ENCODE peak calls at places on chromosome 22, in six cellular contexts. One of them, this sample, is unnamed.

GRCh38 chr22:24703101-24703500 is 71.4 kb downstream of the PIWIL3 start:
- DNase-seq in HepG2: peak; percentile 70
- DNase-seq in A549: no peak
- DNase-seq in WTC11: no peak
- DNase-seq in H1: peak; percentile 38
- DNase-seq in K562: peak; percentile 36
- DNase-seq in this sample: no peak

GRCh38 chr22:25390297-25391240 is 171.1 kb downstream of the CRYBB2 start:
- DNase-seq in HepG2: peak; percentile 59
- DNase-seq in A549: no peak
- DNase-seq in WTC11: no peak
- DNase-seq in H1: no peak
- DNase-seq in K562: no peak
- DNase-seq in this sample: no peak

GRCh38 chr22:44329179-44329796 is 16.5 kb upstream of the SHISAL1 start:
- DNase-seq in HepG2: no peak
- DNase-seq in A549: no peak
- DNase-seq in WTC11: no peak
- DNase-seq in H1: no peak
- DNase-seq in K562: no peak
- DNase-seq in this sample: no peak

GRCh38 chr22:45304971-45305370 is 4.8 kb upstream of the FAM118A start:
- DNase-seq in HepG2: no peak
- DNase-seq in A549: no peak
- DNase-seq in WTC11: no peak
- DNase-seq in H1: no peak
- DNase-seq in K562: no peak
- DNase-seq in this sample: no peak

GRCh38 chr22:49299821-49300231 is 527.8 kb downstream of the BRD1 start:
- DNase-seq in HepG2: no peak
- DNase-seq in A549: no peak
- DNase-seq in WTC11: no peak
- DNase-seq in H1: peak; percentile 29
- DNase-seq in K562: no peak
- DNase-seq in this sample: no peak

GRCh38 chr22:39690901-39691620 is 120.5 kb downstream of the CACNA1I start:
- DNase-seq in HepG2: no peak
- DNase-seq in A549: no peak
- DNase-seq in WTC11: peak; percentile 50
- DNase-seq in H1: no peak
- DNase-seq in K562: peak; percentile 31
- DNase-seq in this sample: no peak

GRCh38 chr22:49914256-49914655 is 4.0 kb downstream of the ALG12 start:
- DNase-seq in HepG2: no peak
- DNase-seq in A549: no peak
- DNase-seq in WTC11: no peak
- DNase-seq in H1: no peak
- DNase-seq in K562: no peak
- DNase-seq in this sample: no peak

GRCh38 chr22:19948057-19948760 is 6.6 kb upstream of the TXNRD2 start:
- DNase-seq in HepG2: no peak
- DNase-seq in A549: no peak
- DNase-seq in WTC11: no peak
- DNase-seq in H1: no peak
- DNase-seq in K562: no peak
- DNase-seq in this sample: no peak

GRCh38 chr22:37802310-37803194 is 5.2 kb upstream of the GCAT start:
- DNase-seq in HepG2: peak; percentile 54
- DNase-seq in A549: peak; percentile 45
- DNase-seq in WTC11: peak; percentile 79
- DNase-seq in H1: peak; percentile 85
- DNase-seq in K562: peak; percentile 70
- DNase-seq in this sample: peak; percentile 51

GRCh38 chr22:33271390-33272161 is 213.4 kb upstream of the SYN3 start:
- DNase-seq in HepG2: no peak
- DNase-seq in A549: no peak
- DNase-seq in WTC11: no peak
- DNase-seq in H1: no peak
- DNase-seq in K562: no peak
- DNase-seq in this sample: no peak
- TF ChIP-seq JUN in HepG2: no peak
- TF ChIP-seq JUN in A549: no peak
- TF ChIP-seq JUN in WTC11: no peak
- TF ChIP-seq JUN in H1: no peak
- TF ChIP-seq JUN in K562: no peak
- TF ChIP-seq JUN in this sample: no peak

GRCh38 chr22:46574993-46575914 is 37.8 kb upstream of the CELSR1 start:
- DNase-seq in HepG2: peak; percentile 84
- DNase-seq in A549: peak; percentile 44
- DNase-seq in WTC11: peak; percentile 37
- DNase-seq in H1: no peak
- DNase-seq in K562: no peak
- DNase-seq in this sample: peak; percentile 64

GRCh38 chr22:46572911-46573780 is 35.7 kb upstream of the CELSR1 start:
- DNase-seq in HepG2: no peak
- DNase-seq in A549: no peak
- DNase-seq in WTC11: no peak
- DNase-seq in H1: no peak
- DNase-seq in K562: no peak
- DNase-seq in this sample: no peak

GRCh38 chr22:46573781-46574437 is 36.5 kb upstream of the CELSR1 start:
- DNase-seq in HepG2: no peak
- DNase-seq in A549: no peak
- DNase-seq in WTC11: no peak
- DNase-seq in H1: no peak
- DNase-seq in K562: no peak
- DNase-seq in this sample: no peak

GRCh38 chr22:46575915-46576555 is 38.6 kb upstream of the CELSR1 start:
- DNase-seq in HepG2: no peak
- DNase-seq in A549: peak; percentile 31
- DNase-seq in WTC11: peak; percentile 41
- DNase-seq in H1: no peak
- DNase-seq in K562: peak; percentile 21
- DNase-seq in this sample: no peak

DNA sequence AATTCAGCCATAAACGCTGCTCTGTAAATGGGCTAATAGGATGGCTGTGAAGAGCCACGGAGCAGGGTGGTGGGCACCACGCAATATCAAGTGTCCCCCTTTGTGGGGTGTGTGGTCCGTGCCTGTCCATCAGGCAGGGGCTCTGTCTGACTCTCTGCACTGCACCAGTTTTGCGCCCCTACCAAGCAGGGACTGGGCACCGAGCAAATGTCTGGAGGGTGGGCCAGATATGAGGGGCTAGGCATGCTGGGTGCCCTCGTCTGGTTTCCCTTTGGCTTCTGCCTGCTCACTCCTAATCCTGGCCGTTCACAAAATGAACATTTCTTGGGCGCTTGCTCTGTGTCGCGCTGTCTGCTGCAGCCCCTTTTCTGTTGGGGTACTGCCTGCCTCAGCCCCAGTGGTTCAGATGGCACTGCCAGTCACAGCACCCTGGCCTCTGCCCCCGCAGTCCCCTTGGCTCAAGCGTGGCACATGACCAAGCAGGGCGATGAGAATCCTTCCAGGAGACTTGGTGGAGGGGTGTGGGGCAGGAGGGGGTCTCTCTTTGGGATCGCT is 37.1 kb upstream of the CELSR1 start:
- DNase-seq in HepG2: no peak
- DNase-seq in A549: no peak
- DNase-seq in WTC11: no peak
- DNase-seq in H1: no peak
- DNase-seq in K562: no peak
- DNase-seq in this sample: no peak
- TF ChIP-seq JUN in HepG2: no peak
- TF ChIP-seq JUN in A549: no peak
- TF ChIP-seq JUN in WTC11: no peak
- TF ChIP-seq JUN in H1: no peak
- TF ChIP-seq JUN in K562: no peak
- TF ChIP-seq JUN in this sample: no peak

GRCh38 chr22:23520875-23521441 is 59.1 kb downstream of the IGLL1 start:
- DNase-seq in HepG2: peak; percentile 55
- DNase-seq in A549: peak; percentile 20
- DNase-seq in WTC11: no peak
- DNase-seq in H1: peak; percentile 51
- DNase-seq in K562: peak; percentile 31
- DNase-seq in this sample: no peak
- TF ChIP-seq JUN in HepG2: no peak
- TF ChIP-seq JUN in A549: no peak
- TF ChIP-seq JUN in WTC11: no peak
- TF ChIP-seq JUN in H1: no peak
- TF ChIP-seq JUN in K562: no peak
- TF ChIP-seq JUN in this sample: no peak

DNA sequence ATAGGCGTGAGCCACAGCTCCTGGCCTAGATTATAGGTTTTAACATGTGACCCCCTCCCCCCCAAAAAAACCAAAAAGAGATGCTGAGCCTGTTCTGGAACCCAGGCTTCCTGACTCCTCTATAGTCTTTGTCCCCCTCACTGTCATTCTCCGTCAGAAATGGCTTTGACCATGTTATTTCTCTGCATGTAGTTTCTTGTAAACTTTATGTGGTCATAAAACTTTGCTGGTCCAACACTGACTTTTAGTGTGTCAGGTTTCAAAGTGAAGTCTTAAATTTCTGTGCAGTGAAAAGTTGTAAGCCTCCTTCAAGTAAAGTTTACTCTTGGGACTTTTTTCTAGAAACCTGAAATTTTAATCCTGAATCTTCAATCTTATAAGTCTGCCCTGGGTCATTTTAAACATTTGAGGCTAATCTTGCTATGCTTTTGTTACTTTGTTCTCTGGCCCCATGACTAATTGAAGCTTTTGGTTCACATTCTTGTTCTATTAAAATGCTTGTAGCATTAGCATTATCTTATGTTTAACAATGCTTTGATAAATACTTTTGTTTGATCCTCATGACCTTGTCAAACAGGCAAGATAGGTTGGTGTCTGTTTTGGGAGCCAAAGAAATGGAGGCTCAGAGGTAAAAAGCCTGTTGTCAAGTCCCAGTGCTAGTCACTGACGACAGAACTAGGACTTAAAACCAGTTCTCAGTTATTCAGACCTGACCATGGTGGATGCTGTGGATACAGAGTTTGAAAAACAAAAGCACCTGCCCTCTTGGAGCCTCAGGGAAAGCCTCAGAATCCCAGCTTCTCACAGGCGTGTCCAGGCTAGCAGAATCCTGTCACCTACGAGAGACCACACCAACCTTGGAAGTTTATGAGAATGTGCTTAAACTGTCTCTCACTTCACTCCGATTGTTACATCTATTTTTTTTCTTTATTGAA is 87.7 kb upstream of the HORMAD2 start:
- DNase-seq in HepG2: peak; percentile 6
- DNase-seq in A549: no peak
- DNase-seq in WTC11: no peak
- DNase-seq in H1: no peak
- DNase-seq in K562: no peak
- DNase-seq in this sample: no peak
- TF ChIP-seq JUN in HepG2: no peak
- TF ChIP-seq JUN in A549: no peak
- TF ChIP-seq JUN in WTC11: no peak
- TF ChIP-seq JUN in H1: no peak
- TF ChIP-seq JUN in K562: no peak
- TF ChIP-seq JUN in this sample: no peak

DNA sequence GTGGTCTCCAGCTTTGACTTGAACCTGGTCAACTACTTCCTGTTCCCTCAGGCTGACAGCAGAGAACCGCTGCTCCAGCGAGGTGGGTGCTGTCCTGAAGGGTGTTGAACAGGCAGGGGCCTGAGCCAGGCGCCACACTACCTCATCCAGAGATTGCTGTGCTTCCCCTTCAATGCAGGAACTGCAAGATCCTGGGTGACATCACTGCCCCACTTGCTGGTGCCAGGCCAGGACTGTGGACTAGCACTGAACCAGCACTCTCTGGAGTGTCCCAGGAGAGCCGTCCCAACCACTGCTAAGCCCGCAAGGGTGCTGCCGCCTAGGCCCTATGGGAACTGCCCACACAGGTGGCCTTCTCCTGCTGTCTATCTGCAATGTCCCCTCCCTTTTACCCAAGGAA is 51.7 kb downstream of the GAB4 start:
- DNase-seq in HepG2: no peak
- DNase-seq in A549: no peak
- DNase-seq in WTC11: no peak
- DNase-seq in H1: peak; percentile 20
- DNase-seq in K562: no peak
- DNase-seq in this sample: no peak
- TF ChIP-seq JUN in HepG2: no peak
- TF ChIP-seq JUN in A549: no peak
- TF ChIP-seq JUN in WTC11: no peak
- TF ChIP-seq JUN in H1: no peak
- TF ChIP-seq JUN in K562: no peak
- TF ChIP-seq JUN in this sample: no peak

GRCh38 chr22:41256254-41256897 is 15.6 kb upstream of the CHADL start:
- DNase-seq in HepG2: no peak
- DNase-seq in A549: peak; percentile 66
- DNase-seq in WTC11: no peak
- DNase-seq in H1: no peak
- DNase-seq in K562: no peak
- DNase-seq in this sample: peak; percentile 45
- TF ChIP-seq JUN in HepG2: no peak
- TF ChIP-seq JUN in A549: no peak
- TF ChIP-seq JUN in WTC11: no peak
- TF ChIP-seq JUN in H1: no peak
- TF ChIP-seq JUN in K562: no peak
- TF ChIP-seq JUN in this sample: peak; percentile 50

GRCh38 chr22:26912985-26913384 is 255.6 kb downstream of the MIAT start:
- DNase-seq in HepG2: no peak
- DNase-seq in A549: no peak
- DNase-seq in WTC11: no peak
- DNase-seq in H1: no peak
- DNase-seq in K562: no peak
- DNase-seq in this sample: no peak
- TF ChIP-seq JUN in HepG2: no peak
- TF ChIP-seq JUN in A549: no peak
- TF ChIP-seq JUN in WTC11: no peak
- TF ChIP-seq JUN in H1: no peak
- TF ChIP-seq JUN in K562: no peak
- TF ChIP-seq JUN in this sample: no peak

GRCh38 chr22:21760640-21761039 is 25.0 kb upstream of the YPEL1 start:
- DNase-seq in HepG2: no peak
- DNase-seq in A549: no peak
- DNase-seq in WTC11: no peak
- DNase-seq in H1: no peak
- DNase-seq in K562: no peak
- DNase-seq in this sample: no peak
- TF ChIP-seq JUN in HepG2: no peak
- TF ChIP-seq JUN in A549: no peak
- TF ChIP-seq JUN in WTC11: no peak
- TF ChIP-seq JUN in H1: no peak
- TF ChIP-seq JUN in K562: no peak
- TF ChIP-seq JUN in this sample: no peak

This sample was measured in endothelial cell of umbilical vein.